ENCODE peak calls at places on chromosome 6, in seven cellular contexts. R is GM12878, Y is H1, Z is HCT116, F is K562, G is HepG2, I is SK-N-SH. O is an unnamed sample.

GRCh38 chr6:18269253-18269652 is 4.9 kb upstream of the DEK start:
- DNase-seq in R (no peak), Y (no peak), Z (no peak), F (peak; percentile 67), G (peak; percentile 79), I (peak; percentile 24), O (no peak)

GRCh38 chr6:78607188-78607587 is 260.2 kb upstream of the IRAK1BP1 start:
- DNase-seq in R (no peak), Y (no peak), Z (no peak), F (no peak), G (no peak), I (no peak), O (no peak)

GRCh38 chr6:152273638-152274037 is 363.5 kb downstream of the SYNE1 start:
- DNase-seq in R (no peak), Y (no peak), Z (no peak), F (no peak), G (no peak), I (no peak), O (no peak)

GRCh38 chr6:44264154-44265002 is 973 bp downstream of the NFKBIE start:
- DNase-seq in R (no peak), Y (no peak), Z (no peak), F (peak; percentile 65), G (no peak), I (peak; percentile 27), O (no peak)

GRCh38 chr6:17318435-17319165 is 37.4 kb downstream of the RBM24 start:
- DNase-seq in R (no peak), Y (no peak), Z (no peak), F (no peak), G (no peak), I (no peak), O (no peak)

GRCh38 chr6:109295109-109295765 is 87.0 kb downstream of the CD164 start:
- DNase-seq in R (no peak), Y (no peak), Z (no peak), F (peak; percentile 78), G (peak; percentile 84), I (no peak), O (no peak)

GRCh38 chr6:46794068-46794467 is 879 bp downstream of the MEP1A start:
- DNase-seq in R (no peak), Y (no peak), Z (no peak), F (no peak), G (no peak), I (no peak), O (no peak)

GRCh38 chr6:39681566-39682250 is 43.5 kb downstream of the KIF6 start:
- DNase-seq in R (no peak), Y (no peak), Z (no peak), F (no peak), G (no peak), I (no peak), O (no peak)

GRCh38 chr6:33428219-33428890 is 8.5 kb downstream of the SYNGAP1 start:
- DNase-seq in R (no peak), Y (no peak), Z (no peak), F (peak; percentile 85), G (peak; percentile 79), I (peak; percentile 71), O (peak; percentile 68)
- TF ChIP-seq JUND in R (no peak), Y (no peak), Z (no peak), F (no peak), G (no peak), I (no peak), O (no peak)

DNA sequence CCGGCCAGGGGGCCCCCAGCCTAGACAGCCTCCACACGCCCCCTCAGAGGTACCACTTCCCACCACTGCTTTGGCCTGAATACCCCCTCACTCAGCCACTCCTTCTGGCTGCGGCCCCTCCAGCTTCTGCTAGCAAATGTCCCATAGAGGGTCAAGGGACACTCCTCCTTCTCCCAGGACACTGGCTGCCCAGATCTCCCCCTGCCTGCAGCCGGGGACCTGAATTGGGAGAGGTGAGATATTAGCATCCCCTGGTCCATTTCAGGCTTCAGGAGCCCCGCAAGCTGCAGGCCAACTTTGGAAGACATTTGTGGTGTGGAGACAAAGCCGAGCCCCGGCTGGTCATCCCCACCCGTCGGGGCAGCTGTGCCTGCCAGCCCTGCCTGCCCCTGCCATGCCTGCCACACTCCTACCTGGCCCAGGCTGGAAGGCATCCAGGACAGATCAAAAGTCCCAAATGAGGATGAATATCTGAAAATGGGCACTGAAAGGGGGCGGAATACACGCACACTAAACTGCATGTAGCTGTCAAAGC is 32.5 kb upstream of the FOXC1 start:
- DNase-seq in R (no peak), Y (no peak), Z (no peak), F (no peak), G (no peak), I (no peak), O (no peak)
- TF ChIP-seq JUND in R (no peak), Y (no peak), Z (no peak), F (no peak), G (no peak), I (no peak), O (no peak)

GRCh38 chr6:124798942-124799496 is 163.2 kb upstream of the RNF217 start:
- DNase-seq in R (no peak), Y (no peak), Z (no peak), F (no peak), G (no peak), I (no peak), O (no peak)

GRCh38 chr6:124793406-124793805 is 168.8 kb upstream of the RNF217 start:
- DNase-seq in R (no peak), Y (no peak), Z (no peak), F (no peak), G (no peak), I (no peak), O (no peak)

GRCh38 chr6:124799638-124800037 is 162.6 kb upstream of the RNF217 start:
- DNase-seq in R (no peak), Y (no peak), Z (no peak), F (no peak), G (no peak), I (no peak), O (no peak)

GRCh38 chr6:124792386-124792785 is 169.9 kb upstream of the RNF217 start:
- DNase-seq in R (no peak), Y (no peak), Z (no peak), F (no peak), G (no peak), I (no peak), O (no peak)

GRCh38 chr6:124795879-124796838 is 166.1 kb upstream of the RNF217 start:
- DNase-seq in R (no peak), Y (peak; percentile 10), Z (no peak), F (peak; percentile 5), G (no peak), I (no peak), O (peak; percentile 44)
- TF ChIP-seq JUND in R (no peak), Y (no peak), Z (no peak), F (no peak), G (no peak), I (no peak), O (no peak)

DNA sequence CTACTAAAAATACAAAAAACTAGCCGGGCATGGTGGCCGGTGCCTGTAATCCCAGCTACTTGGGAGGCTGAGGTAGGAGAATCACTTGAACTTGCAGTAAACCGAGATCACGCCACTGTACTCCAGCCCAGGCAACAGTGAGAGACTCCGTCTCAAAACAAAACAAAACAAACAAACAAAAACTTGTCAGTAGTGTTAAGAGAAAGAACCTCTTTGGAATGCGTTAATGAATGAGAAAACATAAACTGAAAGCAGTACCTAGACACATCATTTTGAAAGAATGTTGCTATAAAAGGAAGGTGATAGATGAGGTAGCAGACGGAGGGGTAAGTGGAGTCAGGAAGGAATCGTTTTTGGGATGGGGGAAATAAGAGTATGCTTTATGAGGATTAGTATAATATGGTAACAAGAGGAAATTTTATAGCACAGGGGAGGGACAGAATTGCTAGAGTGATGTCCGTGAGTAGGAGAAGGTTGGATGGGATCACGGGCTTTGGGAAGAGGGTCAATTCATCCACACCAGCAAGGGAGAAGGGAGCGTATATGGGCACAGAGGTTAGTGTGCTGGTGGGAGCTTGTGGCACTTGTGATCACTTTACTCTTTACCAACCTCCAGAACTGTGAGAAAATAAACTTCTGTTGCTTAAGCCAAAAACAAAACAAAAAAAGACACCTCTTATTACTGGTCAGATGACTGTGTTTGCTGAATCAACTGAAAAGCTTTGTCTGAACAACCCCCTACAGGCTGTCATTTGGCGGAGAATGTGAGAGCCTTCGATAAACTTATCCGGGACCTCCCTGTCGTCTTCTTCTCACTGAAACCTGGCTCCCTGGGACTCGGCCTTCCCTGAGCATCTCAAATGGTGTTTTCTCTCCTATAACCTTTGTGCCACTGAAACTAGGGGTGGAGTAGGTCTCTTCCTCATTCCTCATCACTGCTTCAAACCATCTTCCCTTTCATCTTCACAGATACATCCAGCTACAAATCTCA is 48.9 kb upstream of the TFAP2A start:
- DNase-seq in R (no peak), Y (no peak), Z (no peak), F (peak; percentile 61), G (no peak), I (no peak), O (no peak)
- TF ChIP-seq JUND in R (no peak), Y (no peak), Z (no peak), F (no peak), G (no peak), I (no peak), O (no peak)